ENCODE peak calls at places on chromosomes 4 and X, in nine cellular contexts. Q is H9, J is BJ, I is choroid plexus epithelial cell, M is lower lobe of right lung, B is A549, P is dorsolateral prefrontal cortex, R is hepatocyte, T is fibroblast of lung. A is an unnamed sample.

GRCh38 chr4:145351922-145352321 is 129.7 kb upstream of the SMAD1 start:
- DNase-seq in Q (no peak), J (no peak), I (no peak), M (no peak), B (no peak), P (no peak), R (no peak), T (no peak), A (no peak)

GRCh38 chr4:161601011-161601410 is 562.8 kb downstream of the FSTL5 start:
- DNase-seq in Q (no peak), J (no peak), I (no peak), M (no peak), B (no peak), P (no peak), R (no peak), T (no peak), A (no peak)

GRCh38 chr4:157300678-157301077 is 80.2 kb downstream of the GRIA2 start:
- DNase-seq in Q (no peak), J (no peak), I (no peak), M (no peak), B (no peak), P (no peak), R (no peak), T (no peak), A (no peak)

GRCh38 chr4:57214654-57215411 is 104.6 kb upstream of the IGFBP7 start:
- DNase-seq in Q (no peak), J (no peak), I (peak), M (no peak), B (no peak), P (no peak), R (no peak), T (no peak), A (no peak)

GRCh38 chr4:53937918-53938317 is 126.5 kb downstream of the CHIC2 start:
- DNase-seq in Q (no peak), J (no peak), I (peak), M (no peak), B (no peak), P (no peak), R (peak), T (peak), A (no peak)

GRCh38 chrX:66074920-66075879 is 35.3 kb upstream of the VSIG4 start:
- DNase-seq in Q (no peak), J (no peak), I (no peak), M (peak), B (no peak), P (no peak), R (no peak), T (no peak), A (no peak)

GRCh38 chr4:3466691-3467600 is 3.8 kb downstream of the DOK7 start:
- DNase-seq in Q (no peak), J (no peak), I (no peak), M (peak), B (no peak), P (no peak), R (no peak), T (no peak), A (peak)

GRCh38 chrX:24117288-24117687 is 32.2 kb upstream of the ZFX start:
- DNase-seq in Q (no peak), J (peak), I (peak), M (no peak), B (no peak), P (no peak), R (peak), T (peak), A (no peak)

GRCh38 chr4:183422962-183423653 is 21.3 kb upstream of the CDKN2AIP start:
- DNase-seq in Q (peak), J (no peak), I (peak), M (no peak), B (no peak), P (no peak), R (no peak), T (peak), A (no peak)

GRCh38 chrX:155094468-155095061 is 23.3 kb downstream of the BRCC3 start:
- DNase-seq in Q (no peak), J (no peak), I (peak), M (no peak), B (no peak), P (no peak), R (peak), T (peak), A (no peak)

GRCh38 chr4:178462710-178463109 is 1020.5 kb upstream of the AGA start:
- DNase-seq in Q (no peak), J (no peak), I (no peak), M (no peak), B (no peak), P (no peak), R (no peak), T (no peak), A (no peak)

DNA sequence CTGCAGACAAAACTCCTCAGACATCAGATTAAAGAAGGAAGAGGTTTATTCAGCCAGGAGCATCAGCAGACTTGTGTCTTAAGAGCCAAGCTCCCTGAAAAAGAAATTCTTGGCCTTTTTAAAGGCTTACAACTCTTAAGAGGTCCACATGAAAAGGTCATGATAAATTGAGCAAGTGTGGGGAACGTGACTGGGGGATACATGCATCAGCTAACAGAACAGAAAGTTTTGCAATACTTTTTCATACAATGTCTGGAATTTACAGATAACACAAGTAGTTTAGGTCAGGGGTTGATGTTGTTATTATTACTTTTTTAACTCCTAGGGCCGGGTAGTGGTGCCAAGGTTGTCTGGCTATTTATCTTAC is 55.6 kb upstream of the RBMX start:
- DNase-seq in Q (no peak), J (no peak), I (peak), M (no peak), B (no peak), P (no peak), R (no peak), T (no peak), A (no peak)
- TF ChIP-seq CTCF in Q (no peak), J (no peak), I (no peak), M (no peak), B (no peak), P (no peak), R (no peak), T (no peak), A (no peak)

GRCh38 chr4:107037188-107037587 is 1.1 kb upstream of the DKK2 start:
- DNase-seq in Q (peak), J (no peak), I (peak), M (peak), B (no peak), P (peak), R (peak), T (peak), A (peak)
- TF ChIP-seq CTCF in Q (peak), J (peak), I (peak), M (peak), B (no peak), P (peak), R (peak), T (peak), A (peak)

GRCh38 chr4:138946306-138946705 is 69.3 kb upstream of the NOCT start:
- DNase-seq in Q (no peak), J (no peak), I (no peak), M (no peak), B (no peak), P (no peak), R (no peak), T (no peak), A (no peak)

GRCh38 chr4:138945401-138945800 is 70.2 kb upstream of the NOCT start:
- DNase-seq in Q (no peak), J (no peak), I (no peak), M (no peak), B (no peak), P (no peak), R (no peak), T (no peak), A (no peak)

GRCh38 chr4:138945840-138946239 is 69.7 kb upstream of the NOCT start:
- DNase-seq in Q (no peak), J (no peak), I (no peak), M (no peak), B (no peak), P (no peak), R (no peak), T (no peak), A (no peak)

GRCh38 chr4:138941037-138941436 is 74.5 kb upstream of the NOCT start:
- DNase-seq in Q (no peak), J (no peak), I (no peak), M (no peak), B (no peak), P (no peak), R (no peak), T (no peak), A (no peak)

GRCh38 chr4:138943893-138944292 is 71.7 kb upstream of the NOCT start:
- DNase-seq in Q (no peak), J (no peak), I (no peak), M (no peak), B (no peak), P (no peak), R (no peak), T (no peak), A (no peak)
- TF ChIP-seq CTCF in Q (no peak), J (no peak), I (no peak), M (no peak), B (no peak), P (no peak), R (no peak), T (no peak), A (no peak)

DNA sequence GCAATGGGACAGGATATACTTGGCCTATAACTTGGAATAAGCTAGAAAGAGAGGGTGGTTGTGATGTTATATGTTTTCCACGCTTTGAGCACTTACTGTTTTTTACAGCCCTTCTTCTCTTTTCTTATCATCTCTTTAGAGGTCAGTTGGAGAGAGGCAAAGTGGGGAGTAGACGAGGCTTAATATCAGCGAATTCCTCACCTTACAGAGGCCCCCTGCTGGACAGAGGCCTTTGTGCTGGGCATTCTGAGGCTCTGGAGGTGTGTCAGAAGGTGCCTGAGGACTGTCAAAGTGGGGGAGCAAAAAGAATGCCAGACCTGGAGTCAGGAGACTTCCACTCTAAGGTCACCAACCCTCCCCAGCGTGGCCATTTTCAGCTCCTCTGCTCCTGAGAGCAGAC is 42.5 kb downstream of the MAMLD1 start:
- DNase-seq in Q (no peak), J (no peak), I (no peak), M (no peak), B (peak), P (no peak), R (peak), T (no peak), A (no peak)
- TF ChIP-seq CTCF in Q (peak), J (no peak), I (peak), M (no peak), B (no peak), P (no peak), R (no peak), T (no peak), A (peak)

A was measured in nephron progenitor cell.